ENCODE peak calls at places on chromosomes 6 and 20, in eight cellular contexts. Z, Y, P, C, K, H, F and B are unnamed samples.

GRCh38 chr6:108080010-108080780 is 5.7 kb upstream of the OSTM1 start:
- DNase-seq in Z (no peak), Y (no peak), P (no peak), C (peak; percentile 59), K (no peak), H (no peak), F (peak; percentile 4), B (no peak)

GRCh38 chr6:41518118-41518517 is 28.1 kb upstream of the FOXP4 start:
- DNase-seq in Z (peak; percentile 20), Y (peak; percentile 58), P (peak; percentile 61), C (no peak), K (no peak), H (no peak), F (no peak), B (no peak)

GRCh38 chr6:12529364-12530019 is 187.1 kb upstream of the PHACTR1 start:
- DNase-seq in Z (no peak), Y (no peak), P (no peak), C (no peak), K (no peak), H (no peak), F (no peak), B (no peak)

GRCh38 chr20:56409946-56410345 is 2.1 kb upstream of the CASS4 start:
- DNase-seq in Z (no peak), Y (no peak), P (no peak), C (no peak), K (no peak), H (no peak), F (no peak), B (no peak)

GRCh38 chr6:2866183-2866846 is 24.7 kb upstream of the SERPINB1 start:
- DNase-seq in Z (no peak), Y (no peak), P (no peak), C (peak; percentile 19), K (no peak), H (no peak), F (no peak), B (peak; percentile 73)

GRCh38 chr6:11398451-11399326 is 138.9 kb upstream of the TMEM170B start:
- DNase-seq in Z (no peak), Y (no peak), P (no peak), C (peak; percentile 51), K (no peak), H (no peak), F (no peak), B (no peak)

GRCh38 chr6:99434702-99435530 is 9.8 kb upstream of the PNISR start:
- DNase-seq in Z (peak; percentile 28), Y (no peak), P (no peak), C (peak; percentile 46), K (no peak), H (no peak), F (no peak), B (no peak)

GRCh38 chr6:105545947-105546710 is 143.2 kb upstream of the PREP start:
- DNase-seq in Z (peak; percentile 57), Y (no peak), P (no peak), C (peak; percentile 97), K (no peak), H (peak; percentile 37), F (no peak), B (no peak)

GRCh38 chr20:53738039-53738944 is 144.7 kb upstream of the ZNF217 start:
- DNase-seq in Z (peak; percentile 69), Y (peak; percentile 47), P (peak; percentile 85), C (peak; percentile 97), K (no peak), H (peak; percentile 94), F (peak; percentile 88), B (peak; percentile 78)

GRCh38 chr6:34484899-34485298 is 19.0 kb downstream of the PACSIN1 start:
- DNase-seq in Z (peak; percentile 92), Y (no peak), P (no peak), C (no peak), K (peak; percentile 19), H (no peak), F (peak; percentile 76), B (no peak)

GRCh38 chr20:44552950-44553908 is 29.1 kb upstream of the PKIG start:
- DNase-seq in Z (peak; percentile 67), Y (no peak), P (no peak), C (peak; percentile 95), K (no peak), H (no peak), F (no peak), B (peak; percentile 69)

GRCh38 chr6:126175251-126175650 is 164.7 kb upstream of the CENPW start:
- DNase-seq in Z (no peak), Y (no peak), P (no peak), C (no peak), K (no peak), H (no peak), F (no peak), B (no peak)

GRCh38 chr6:16583151-16583762 is 178.0 kb downstream of the ATXN1 start:
- DNase-seq in Z (no peak), Y (peak; percentile 22), P (no peak), C (peak; percentile 35), K (no peak), H (no peak), F (no peak), B (no peak)

GRCh38 chr6:49787176-49787575 is at the start of gene PGK2:
- DNase-seq in Z (no peak), Y (no peak), P (no peak), C (no peak), K (no peak), H (no peak), F (no peak), B (no peak)

GRCh38 chr6:117263353-117263927 is 1.9 kb upstream of the VGLL2 start:
- DNase-seq in Z (no peak), Y (no peak), P (no peak), C (no peak), K (no peak), H (no peak), F (no peak), B (no peak)

GRCh38 chr20:47278907-47279348 is 77.6 kb downstream of the ZMYND8 start:
- DNase-seq in Z (no peak), Y (no peak), P (no peak), C (peak; percentile 48), K (no peak), H (no peak), F (peak; percentile 17), B (no peak)

GRCh38 chr6:148972481-148972880 is 225.7 kb downstream of the UST start:
- DNase-seq in Z (peak; percentile 80), Y (peak; percentile 80), P (peak; percentile 51), C (no peak), K (peak; percentile 10), H (no peak), F (peak; percentile 48), B (no peak)
- TF ChIP-seq CTCF in Z (no peak), Y (no peak), P (no peak), C (no peak), K (no peak), H (no peak), F (no peak), B (no peak)

DNA sequence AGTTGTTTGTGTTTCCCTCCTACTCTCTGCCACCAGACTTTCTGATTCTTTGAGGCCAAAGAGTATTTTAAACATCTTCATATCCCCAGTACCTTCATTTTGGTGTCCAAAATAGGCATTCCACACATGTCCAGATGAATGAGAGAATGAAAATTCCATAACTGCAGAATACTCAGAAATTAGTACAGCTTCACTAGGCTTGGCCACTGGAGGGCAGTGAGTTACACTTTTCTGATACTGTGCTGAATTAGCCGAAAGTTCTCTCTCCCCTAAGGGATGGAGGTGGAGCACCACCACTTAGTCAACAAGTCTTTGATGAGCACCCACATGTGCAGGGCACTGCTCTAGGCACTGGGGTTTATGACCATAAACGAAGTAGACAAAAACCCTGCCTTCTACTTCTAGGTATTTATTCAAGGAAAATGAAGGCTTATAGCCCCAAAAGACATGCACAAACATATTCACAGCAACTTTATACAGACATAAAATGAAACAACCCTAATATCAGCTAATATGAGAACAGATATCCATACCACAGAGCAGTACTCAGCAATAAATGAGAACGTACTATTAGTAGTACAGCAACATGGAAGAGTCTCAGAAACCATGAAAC is 46.1 kb upstream of the TMEM217 start:
- DNase-seq in Z (peak; percentile 36), Y (no peak), P (no peak), C (peak; percentile 67), K (no peak), H (no peak), F (peak; percentile 32), B (no peak)
- TF ChIP-seq CTCF in Z (peak; percentile 64), Y (peak; percentile 15), P (no peak), C (peak; percentile 78), K (no peak), H (peak; percentile 74), F (peak; percentile 56), B (peak; percentile 70)

DNA sequence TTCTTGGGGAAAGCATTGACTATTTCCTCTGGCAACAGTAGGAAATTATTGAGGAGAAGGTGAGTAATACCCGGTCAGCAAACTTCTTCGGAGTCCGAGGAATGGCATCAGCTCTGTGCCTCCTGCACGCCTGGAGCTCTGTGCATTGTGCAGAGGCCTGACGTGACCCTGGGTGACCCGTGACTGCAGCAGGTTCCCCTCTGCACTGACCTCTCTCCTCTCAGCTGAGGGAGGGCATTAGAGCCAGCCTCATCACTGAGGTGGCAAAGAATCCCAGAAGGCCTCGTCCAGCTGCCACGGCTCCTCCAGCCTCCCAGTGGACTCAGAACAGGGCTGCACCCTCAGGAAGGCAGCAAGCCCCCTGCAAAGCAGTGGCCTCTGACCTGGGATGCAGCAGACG is 502.9 kb downstream of the CD83 start:
- DNase-seq in Z (no peak), Y (no peak), P (no peak), C (no peak), K (no peak), H (no peak), F (no peak), B (no peak)
- TF ChIP-seq CTCF in Z (no peak), Y (no peak), P (no peak), C (no peak), K (no peak), H (no peak), F (no peak), B (no peak)

GRCh38 chr6:32108727-32109113 is 418 bp downstream of the TNXB start:
- DNase-seq in Z (no peak), Y (no peak), P (no peak), C (no peak), K (no peak), H (no peak), F (no peak), B (no peak)

GRCh38 chr6:32109114-32109764 is at the start of gene TNXB:
- DNase-seq in Z (no peak), Y (peak; percentile 35), P (no peak), C (no peak), K (no peak), H (no peak), F (no peak), B (no peak)

GRCh38 chr6:32107447-32107846 is 1.7 kb downstream of the TNXB start:
- DNase-seq in Z (no peak), Y (no peak), P (no peak), C (no peak), K (no peak), H (no peak), F (no peak), B (no peak)

GRCh38 chr6:32109765-32110160 is 625 bp upstream of the TNXB start:
- DNase-seq in Z (no peak), Y (no peak), P (no peak), C (no peak), K (no peak), H (no peak), F (no peak), B (no peak)

DNA sequence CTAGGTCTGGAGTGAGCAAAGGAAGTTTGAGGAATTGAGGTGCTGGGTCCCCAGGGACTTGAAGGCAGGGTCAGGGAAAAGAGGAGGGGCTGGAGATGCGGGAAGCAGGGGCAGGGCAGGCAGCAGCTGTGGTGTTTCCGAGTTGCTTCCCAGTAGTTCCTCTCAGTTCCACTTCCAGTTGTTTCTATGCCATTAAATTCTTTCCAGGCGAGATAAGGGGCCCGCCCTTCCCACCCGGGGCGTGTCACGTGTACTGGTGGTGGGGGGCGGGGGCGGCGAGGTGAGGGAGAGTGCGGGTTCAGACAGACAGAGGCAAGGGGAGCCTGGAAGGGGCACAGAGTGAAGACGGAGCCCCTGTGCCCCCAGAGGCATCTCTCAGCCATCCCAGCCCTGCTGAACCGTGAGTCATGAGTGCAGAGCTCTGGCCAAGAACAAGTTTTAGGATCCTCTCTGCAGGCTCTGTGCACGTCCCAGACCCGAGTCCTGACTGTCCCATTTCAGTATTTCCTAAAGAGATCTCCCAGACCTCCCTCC is 977 bp downstream of the TNXB start:
- DNase-seq in Z (peak; percentile 42), Y (peak; percentile 48), P (peak; percentile 56), C (peak; percentile 52), K (no peak), H (no peak), F (no peak), B (no peak)
- TF ChIP-seq CTCF in Z (no peak), Y (no peak), P (no peak), C (no peak), K (no peak), H (no peak), F (no peak), B (no peak)